ENCODE peak calls at places on chromosomes 7 and 10, in ten cellular contexts. N is hepatic stellate cell, W is HEK293T, X is mammary epithelial cell, D is HTR-8/SVneo, H is GM20000, J is Daoy, G is NCI-H1417, Y is AG04450, Z is iPS-NIHi11. T is an unnamed sample.

GRCh38 chr7:112400141-112400540 is 50.1 kb upstream of the IFRD1 start:
- DNase-seq in N (no peak), W (no peak), X (no peak), D (no peak), H (no peak), J (no peak), G (no peak), Y (no peak), Z (no peak), T (no peak)

GRCh38 chr10:119651514-119652327 is 541 bp downstream of the BAG3 start:
- DNase-seq in N (no peak), W (peak), X (no peak), D (no peak), H (peak), J (no peak), G (no peak), Y (no peak), Z (peak), T (no peak)

GRCh38 chr10:70355234-70356021 is 27.0 kb downstream of the LRRC20 start:
- DNase-seq in N (no peak), W (no peak), X (no peak), D (no peak), H (peak), J (no peak), G (no peak), Y (no peak), Z (no peak), T (peak)

GRCh38 chr7:68730871-68731403 is 867.3 kb upstream of the AUTS2 start:
- DNase-seq in N (no peak), W (no peak), X (no peak), D (no peak), H (no peak), J (no peak), G (no peak), Y (no peak), Z (no peak), T (no peak)

GRCh38 chr10:132539894-132540293 is 2.3 kb downstream of the INPP5A start:
- DNase-seq in N (peak), W (no peak), X (no peak), D (no peak), H (no peak), J (peak), G (no peak), Y (no peak), Z (no peak), T (no peak)

GRCh38 chr10:21518629-21519321 is 6.7 kb downstream of the SKIDA1 start:
- DNase-seq in N (no peak), W (no peak), X (peak), D (no peak), H (no peak), J (peak), G (peak), Y (no peak), Z (no peak), T (no peak)

GRCh38 chr7:97064972-97065587 is 40.4 kb upstream of the DLX5 start:
- DNase-seq in N (peak), W (peak), X (peak), D (peak), H (peak), J (peak), G (peak), Y (peak), Z (peak), T (no peak)

GRCh38 chr10:43233601-43234430 is 33.0 kb downstream of the RASGEF1A start:
- DNase-seq in N (no peak), W (no peak), X (no peak), D (no peak), H (no peak), J (no peak), G (no peak), Y (no peak), Z (no peak), T (no peak)

GRCh38 chr7:106778656-106779250 is 86.3 kb upstream of the PIK3CG start:
- DNase-seq in N (no peak), W (no peak), X (no peak), D (no peak), H (no peak), J (peak), G (no peak), Y (no peak), Z (no peak), T (no peak)

GRCh38 chr10:112389147-112389822 is 15.4 kb downstream of the ACSL5 start:
- DNase-seq in N (peak), W (no peak), X (peak), D (no peak), H (peak), J (peak), G (no peak), Y (no peak), Z (no peak), T (no peak)

GRCh38 chr7:50560865-50561351 is 4.3 kb downstream of the DDC start:
- DNase-seq in N (no peak), W (no peak), X (no peak), D (no peak), H (no peak), J (no peak), G (peak), Y (no peak), Z (no peak), T (no peak)

GRCh38 chr7:2231992-2232765 is 566 bp downstream of the MAD1L1 start:
- DNase-seq in N (peak), W (peak), X (peak), D (peak), H (peak), J (peak), G (peak), Y (no peak), Z (peak), T (no peak)

T was measured in nucleus accumbens.